ENCODE peak calls at places on chromosomes 13 and 19, in nine cellular contexts. R, S, H, U, Q, G, W, A and X are unnamed samples.

GRCh38 chr19:13092608-13093260 is 9.9 kb downstream of the LYL1 start:
- DNase-seq in S (no peak), Q (no peak), H (no peak), G (no peak), U (no peak), R (peak), A (no peak), W (no peak), X (no peak)

GRCh38 chr19:1311543-1312091 is 25.9 kb downstream of the EFNA2 start:
- DNase-seq in U (no peak), Q (no peak), H (no peak), G (no peak), S (no peak), R (no peak), A (no peak), W (no peak), X (no peak)

GRCh38 chr19:43467730-43468129 is 2.3 kb upstream of the LYPD3 start:
- DNase-seq in W (no peak), A (no peak), Q (no peak), G (no peak), S (peak), U (no peak), R (peak), H (no peak), X (peak)

GRCh38 chr19:18507727-18508440 is 14.0 kb downstream of the ELL start:
- DNase-seq in H (no peak), R (peak), A (no peak), U (no peak), G (no peak), Q (no peak), W (no peak), S (peak), X (no peak)

GRCh38 chr19:15280915-15281683 is 48.9 kb upstream of the EPHX3 start:
- DNase-seq in A (no peak), S (peak), G (no peak), W (no peak), Q (no peak), R (peak), H (peak), U (peak), X (peak)

GRCh38 chr19:41871573-41872383 is 5.3 kb upstream of the CD79A start:
- DNase-seq in W (no peak), H (no peak), S (no peak), Q (peak), A (no peak), G (peak), R (no peak), U (no peak), X (no peak)

GRCh38 chr13:98394820-98395510 is 181.9 kb downstream of the STK24 start:
- DNase-seq in Q (no peak), A (no peak), H (no peak), S (no peak), W (no peak), U (no peak), R (no peak), G (no peak), X (no peak)

GRCh38 chr13:101623469-101624209 is 171.2 kb downstream of the ITGBL1 start:
- DNase-seq in Q (no peak), U (no peak), W (no peak), A (no peak), G (no peak), S (peak), H (no peak), R (peak), X (peak)

GRCh38 chr13:98509271-98510155 is 67.4 kb downstream of the STK24 start:
- DNase-seq in G (peak), R (peak), Q (peak), W (no peak), S (peak), A (no peak), H (no peak), U (no peak), X (peak)

GRCh38 chr13:98416408-98416807 is 160.5 kb downstream of the STK24 start:
- DNase-seq in R (no peak), G (no peak), S (no peak), H (peak), A (no peak), W (no peak), Q (no peak), U (peak), X (no peak)

GRCh38 chr13:54884645-54885044 is 1856.0 kb downstream of the OLFM4 start:
- DNase-seq in G (no peak), S (no peak), U (no peak), R (no peak), Q (no peak), H (no peak), A (no peak), W (no peak), X (no peak)

GRCh38 chr19:40217921-40218890 is at the start of gene TTC9B:
- DNase-seq in S (no peak), Q (no peak), H (no peak), G (peak), A (peak), R (no peak), U (no peak), W (peak), X (no peak)

GRCh38 chr19:7932276-7932929 is 6.5 kb upstream of the CTXN1 start:
- DNase-seq in Q (no peak), W (no peak), U (no peak), A (no peak), H (no peak), G (no peak), R (no peak), S (no peak), X (no peak)

GRCh38 chr19:53612762-53613526 is 18.9 kb upstream of the DPRX start:
- DNase-seq in G (no peak), H (no peak), A (peak), Q (no peak), R (no peak), S (no peak), W (no peak), U (no peak), X (no peak)